ENCODE peak calls at places on chromosomes 4 and X, in five cellular contexts. E, I, Q, O and U are unnamed samples.

GRCh38 chr4:77344001-77344400 is 187.0 kb downstream of the CCNG2 start:
- DNase-seq in O (no peak), Q (no peak), E (no peak), I (no peak), U (no peak)

GRCh38 chr4:35124116-35124515 is 1120.2 kb downstream of the ARAP2 start:
- DNase-seq in I (no peak), Q (no peak), O (no peak), E (peak), U (no peak)

GRCh38 chr4:24273148-24273547 is 311.2 kb downstream of the DHX15 start:
- DNase-seq in I (no peak), Q (no peak), O (no peak), E (no peak), U (no peak)

GRCh38 chr4:147707892-147708672 is 23.8 kb upstream of the ARHGAP10 start:
- DNase-seq in I (no peak), Q (peak), E (peak), O (peak), U (no peak)

GRCh38 chr4:90099795-90100194 is 27.4 kb upstream of the CCSER1 start:
- DNase-seq in O (no peak), I (no peak), E (no peak), Q (no peak), U (no peak)

GRCh38 chr4:7023901-7024300 is 19.3 kb upstream of the TADA2B start:
- DNase-seq in Q (no peak), I (no peak), E (no peak), O (no peak), U (no peak)

GRCh38 chr4:2946812-2947600 is 16.2 kb downstream of the NOP14 start:
- DNase-seq in E (no peak), I (no peak), Q (no peak), O (no peak), U (no peak)

GRCh38 chr4:108272566-108272965 is 103.8 kb upstream of the LEF1 start:
- DNase-seq in Q (no peak), O (no peak), I (no peak), E (no peak), U (no peak)

GRCh38 chr4:30912098-30912719 is 192.0 kb downstream of the PCDH7 start:
- DNase-seq in I (no peak), Q (no peak), O (no peak), E (no peak), U (no peak)

GRCh38 chrX:130637591-130637990 is 235.8 kb downstream of the RBMX2 start:
- DNase-seq in I (no peak), E (no peak), O (no peak), Q (no peak), U (peak)

GRCh38 chrX:80807606-80808159 is 2.0 kb downstream of the BRWD3 start:
- DNase-seq in O (no peak), E (no peak), I (no peak), Q (no peak), U (no peak)

GRCh38 chr4:1856920-1857699 is 1.2 kb upstream of the LETM1 start:
- DNase-seq in Q (no peak), I (no peak), E (peak), O (peak), U (peak)

GRCh38 chrX:153704021-153704526 is 16.3 kb downstream of the SLC6A8 start:
- DNase-seq in O (no peak), Q (no peak), E (no peak), I (no peak), U (no peak)

GRCh38 chr4:123554819-123555499 is 158.4 kb downstream of the SPRY1 start:
- DNase-seq in I (no peak), Q (no peak), O (no peak), E (no peak), U (no peak)

GRCh38 chr4:968221-968620 is 5.1 kb downstream of the DGKQ start:
- DNase-seq in O (no peak), Q (no peak), E (no peak), I (no peak), U (no peak)

GRCh38 chrX:41421071-41421729 is 25.9 kb upstream of the NYX start:
- DNase-seq in E (no peak), Q (no peak), I (no peak), O (no peak), U (no peak)

GRCh38 chrX:111759676-111760075 is 78.7 kb downstream of the ALG13 start:
- DNase-seq in I (no peak), O (no peak), E (no peak), Q (no peak), U (no peak)

GRCh38 chr4:13160906-13161305 is 323.2 kb downstream of the RAB28 start:
- DNase-seq in Q (no peak), O (no peak), E (no peak), I (no peak), U (no peak)

GRCh38 chr4:40739347-40739746 is 10.4 kb upstream of the NSUN7 start:
- DNase-seq in O (no peak), I (no peak), Q (no peak), E (no peak), U (no peak)